ENCODE peak calls at places on chromosome 13, in nine cellular contexts. B, C, G, V, F, Y, Z, J and Q are unnamed samples.

GRCh38 chr13:73059460-73060250 is 850 bp downstream of the KLF5 start:
- DNase-seq in B (peak; percentile 39), C (no peak), G (peak; percentile 68), V (peak; percentile 62), F (no peak), Y (peak; percentile 23), Z (peak; percentile 54), J (no peak), Q (no peak)

GRCh38 chr13:45102136-45102802 is 18.0 kb upstream of the GTF2F2 start:
- DNase-seq in B (no peak), C (no peak), G (no peak), V (no peak), F (no peak), Y (no peak), Z (no peak), J (no peak), Q (no peak)

GRCh38 chr13:106492576-106493323 is 42.7 kb downstream of the EFNB2 start:
- DNase-seq in B (no peak), C (no peak), G (no peak), V (no peak), F (no peak), Y (no peak), Z (no peak), J (no peak), Q (no peak)

GRCh38 chr13:110448230-110448629 is 113.3 kb downstream of the RAB20 start:
- DNase-seq in B (no peak), C (peak; percentile 45), G (no peak), V (peak; percentile 38), F (no peak), Y (peak; percentile 67), Z (no peak), J (no peak), Q (no peak)

GRCh38 chr13:99033814-99034213 is 56.0 kb upstream of the DOCK9 start:
- DNase-seq in B (no peak), C (peak; percentile 52), G (peak; percentile 75), V (peak; percentile 62), F (no peak), Y (peak; percentile 58), Z (peak; percentile 22), J (no peak), Q (no peak)

GRCh38 chr13:45705936-45706335 is 3.8 kb downstream of the CBY2 start:
- DNase-seq in B (no peak), C (no peak), G (no peak), V (no peak), F (no peak), Y (no peak), Z (no peak), J (no peak), Q (no peak)

GRCh38 chr13:50599046-50599445 is 244.4 kb downstream of the DLEU7 start:
- DNase-seq in B (no peak), C (no peak), G (peak; percentile 89), V (no peak), F (no peak), Y (no peak), Z (no peak), J (no peak), Q (no peak)

GRCh38 chr13:76646946-76647345 is 239.3 kb downstream of the KCTD12 start:
- DNase-seq in B (no peak), C (no peak), G (no peak), V (peak; percentile 57), F (no peak), Y (peak; percentile 48), Z (no peak), J (no peak), Q (no peak)

GRCh38 chr13:24564881-24565280 is 52.3 kb upstream of the PARP4 start:
- DNase-seq in B (no peak), C (no peak), G (no peak), V (no peak), F (no peak), Y (no peak), Z (no peak), J (no peak), Q (no peak)

GRCh38 chr13:88800505-88800904 is 1129.3 kb downstream of the SLITRK5 start:
- DNase-seq in B (no peak), C (no peak), G (peak; percentile 44), V (no peak), F (no peak), Y (no peak), Z (no peak), J (no peak), Q (no peak)

GRCh38 chr13:20988033-20988908 is 73.1 kb downstream of the LATS2 start:
- DNase-seq in B (no peak), C (no peak), G (no peak), V (no peak), F (no peak), Y (no peak), Z (no peak), J (no peak), Q (no peak)

GRCh38 chr13:111518161-111518791 is 197.8 kb downstream of the TEX29 start:
- DNase-seq in B (no peak), C (no peak), G (peak; percentile 99), V (no peak), F (no peak), Y (no peak), Z (peak; percentile 26), J (no peak), Q (no peak)

GRCh38 chr13:112072531-112073244 is 5.7 kb downstream of the SOX1 start:
- DNase-seq in B (no peak), C (no peak), G (peak; percentile 96), V (no peak), F (no peak), Y (no peak), Z (peak; percentile 91), J (no peak), Q (no peak)

GRCh38 chr13:99269627-99270252 is 11.6 kb upstream of the GPR18 start:
- DNase-seq in B (no peak), C (peak; percentile 78), G (peak; percentile 61), V (peak; percentile 84), F (no peak), Y (peak; percentile 79), Z (peak; percentile 32), J (peak; percentile 2), Q (peak; percentile 28)

GRCh38 chr13:105969761-105970160 is 565.7 kb downstream of the EFNB2 start:
- DNase-seq in B (no peak), C (no peak), G (no peak), V (no peak), F (no peak), Y (no peak), Z (no peak), J (no peak), Q (no peak)

GRCh38 chr13:107185889-107186288 is 618.0 kb upstream of the ARGLU1 start:
- DNase-seq in B (no peak), C (peak; percentile 30), G (no peak), V (peak; percentile 64), F (no peak), Y (peak; percentile 19), Z (no peak), J (no peak), Q (no peak)

GRCh38 chr13:75485286-75486062 is 3.5 kb upstream of the TBC1D4 start:
- DNase-seq in B (no peak), C (peak; percentile 60), G (no peak), V (peak; percentile 73), F (no peak), Y (peak; percentile 67), Z (no peak), J (no peak), Q (no peak)

GRCh38 chr13:78606471-78607408 is 3.4 kb upstream of the POU4F1 start:
- DNase-seq in B (no peak), C (no peak), G (peak; percentile 84), V (no peak), F (no peak), Y (no peak), Z (no peak), J (no peak), Q (no peak)

GRCh38 chr13:111792956-111793355 is 274.0 kb upstream of the SOX1 start:
- DNase-seq in B (no peak), C (no peak), G (no peak), V (no peak), F (no peak), Y (no peak), Z (no peak), J (no peak), Q (no peak)

GRCh38 chr13:48602296-48603040 is 51.3 kb upstream of the CYSLTR2 start:
- DNase-seq in B (no peak), C (no peak), G (no peak), V (no peak), F (no peak), Y (no peak), Z (no peak), J (no peak), Q (no peak)

GRCh38 chr13:21385710-21386109 is 73.4 kb downstream of the ZDHHC20 start:
- DNase-seq in B (no peak), C (no peak), G (no peak), V (no peak), F (no peak), Y (no peak), Z (no peak), J (no peak), Q (no peak)

GRCh38 chr13:24671367-24672117 is 8.7 kb upstream of the ATP12A start:
- DNase-seq in B (no peak), C (peak; percentile 91), G (peak; percentile 25), V (peak; percentile 97), F (peak; percentile 40), Y (peak; percentile 84), Z (peak; percentile 14), J (no peak), Q (peak; percentile 66)

GRCh38 chr13:33340631-33341030 is 55.1 kb upstream of the STARD13 start:
- DNase-seq in B (no peak), C (peak; percentile 65), G (no peak), V (peak; percentile 64), F (no peak), Y (peak; percentile 66), Z (no peak), J (no peak), Q (peak; percentile 58)